ENCODE peak calls at places on chromosomes 11 and 22, in five cellular contexts. I, E, U, O and C are unnamed samples.

GRCh38 chr11:13023423-13023822 is 14.3 kb downstream of the RASSF10 start:
- DNase-seq in I (no peak), E (no peak), U (no peak), O (no peak), C (no peak)

GRCh38 chr22:29309332-29310064 is 3.0 kb downstream of the GAS2L1 start:
- DNase-seq in I (no peak), E (no peak), U (no peak), O (no peak), C (no peak)

GRCh38 chr11:119367661-119368120 is 13.8 kb downstream of the USP2 start:
- DNase-seq in I (no peak), E (no peak), U (no peak), O (no peak), C (no peak)

GRCh38 chr22:20552913-20553401 is 45.5 kb downstream of the MED15 start:
- DNase-seq in I (no peak), E (no peak), U (no peak), O (no peak), C (no peak)

GRCh38 chr22:44828193-44828592 is 75.8 kb downstream of the ARHGAP8 start:
- DNase-seq in I (no peak), E (no peak), U (no peak), O (peak), C (no peak)

GRCh38 chr11:119120639-119121007 is 757 bp upstream of the HINFP start:
- DNase-seq in I (peak), E (no peak), U (no peak), O (peak), C (no peak)

GRCh38 chr22:37148031-37148651 is 1.6 kb downstream of the IL2RB start:
- DNase-seq in I (no peak), E (no peak), U (no peak), O (no peak), C (no peak)

GRCh38 chr11:61870429-61871039 is 20.8 kb downstream of the FADS3 start:
- DNase-seq in I (no peak), E (no peak), U (no peak), O (no peak), C (no peak)

GRCh38 chr11:59112494-59112893 is 5.5 kb downstream of the FAM111B start:
- DNase-seq in I (no peak), E (no peak), U (no peak), O (peak), C (no peak)

GRCh38 chr22:19494676-19495173 is 15.0 kb downstream of the CDC45 start:
- DNase-seq in I (no peak), E (no peak), U (no peak), O (no peak), C (no peak)

GRCh38 chr22:27159016-27159415 is 501.6 kb downstream of the MIAT start:
- DNase-seq in I (no peak), E (no peak), U (no peak), O (no peak), C (no peak)

GRCh38 chr11:65420506-65421203 is 1.9 kb upstream of the NEAT1 start:
- DNase-seq in I (no peak), E (no peak), U (no peak), O (no peak), C (no peak)

GRCh38 chr11:5891216-5891800 is 1.7 kb upstream of the OR52E5 start:
- DNase-seq in I (no peak), E (no peak), U (no peak), O (peak), C (no peak)

GRCh38 chr11:66882540-66882939 is 25.7 kb downstream of the LRFN4 start:
- DNase-seq in I (no peak), E (no peak), U (no peak), O (no peak), C (no peak)

GRCh38 chr22:26643368-26644100 is 13.9 kb upstream of the MIAT start:
- DNase-seq in I (no peak), E (no peak), U (no peak), O (no peak), C (no peak)

GRCh38 chr11:74010306-74010981 is 1.6 kb upstream of the UCP3 start:
- DNase-seq in I (no peak), E (no peak), U (no peak), O (no peak), C (no peak)

GRCh38 chr11:130313383-130314183 is 1.1 kb downstream of the ZBTB44 start:
- DNase-seq in I (no peak), E (no peak), U (no peak), O (peak), C (no peak)